ENCODE peak calls at places on chromosome 2, in four cellular contexts. F is A549, I is mucosa of descending colon, Q is OCI-LY7. A is an unnamed sample.

GRCh38 chr2:119174993-119175347 is 16.4 kb upstream of the C1QL2 start:
- DNase-seq in F (no peak), I (no peak), Q (no peak), A (peak)

GRCh38 chr2:206218792-206219509 is 55.5 kb upstream of the ZDBF2 start:
- DNase-seq in F (no peak), I (no peak), Q (no peak), A (no peak)

GRCh38 chr2:98142106-98142815 is 55.3 kb downstream of the VWA3B start:
- DNase-seq in F (no peak), I (no peak), Q (no peak), A (no peak)

GRCh38 chr2:121471571-121472464 is 58.9 kb upstream of the RNU4ATAC start:
- DNase-seq in F (no peak), I (no peak), Q (no peak), A (no peak)

GRCh38 chr2:222174450-222174849 is 124.3 kb downstream of the PAX3 start:
- DNase-seq in F (no peak), I (no peak), Q (no peak), A (no peak)

GRCh38 chr2:230137902-230138539 is 69.3 kb upstream of the SLC16A14 start:
- DNase-seq in F (no peak), I (no peak), Q (peak), A (no peak)

GRCh38 chr2:74099835-74100234 is 47.9 kb downstream of the BOLA3 start:
- DNase-seq in F (no peak), I (no peak), Q (no peak), A (peak)

GRCh38 chr2:74689671-74690070 is 35.6 kb downstream of the SEMA4F start:
- DNase-seq in F (no peak), I (no peak), Q (no peak), A (no peak)

GRCh38 chr2:238420878-238421694 is 5.6 kb upstream of the ASB1 start:
- DNase-seq in F (no peak), I (no peak), Q (no peak), A (no peak)

GRCh38 chr2:73640537-73640936 is 1.7 kb downstream of the NAT8 start:
- DNase-seq in F (no peak), I (no peak), Q (no peak), A (peak)

GRCh38 chr2:101307950-101308431 is 510 bp downstream of the RNF149 start:
- DNase-seq in F (peak), I (peak), Q (peak), A (no peak)

GRCh38 chr2:15812187-15812830 is 128.0 kb upstream of the MYCN start:
- DNase-seq in F (no peak), I (no peak), Q (no peak), A (no peak)

GRCh38 chr2:233082222-233082933 is 22.2 kb downstream of the INPP5D start:
- DNase-seq in F (no peak), I (no peak), Q (peak), A (no peak)

GRCh38 chr2:16181741-16182090 is 241.4 kb downstream of the MYCN start:
- DNase-seq in F (no peak), I (no peak), Q (no peak), A (no peak)

GRCh38 chr2:48248251-48248933 is 281.6 kb upstream of the STON1 start:
- DNase-seq in F (peak), I (no peak), Q (no peak), A (peak)

GRCh38 chr2:218885981-218886447 is 5.4 kb downstream of the WNT10A start:
- DNase-seq in F (no peak), I (no peak), Q (peak), A (no peak)

GRCh38 chr2:200274116-200275075 is 32.1 kb upstream of the SPATS2L start:
- DNase-seq in F (no peak), I (no peak), Q (no peak), A (no peak)

GRCh38 chr2:201999289-201999688 is 34.4 kb upstream of the FZD7 start:
- DNase-seq in F (no peak), I (no peak), Q (no peak), A (no peak)

GRCh38 chr2:88838165-88838635 is 146.7 kb downstream of the RPIA start:
- DNase-seq in F (no peak), I (no peak), Q (peak), A (no peak)

GRCh38 chr2:45166229-45166890 is 157.1 kb upstream of the SIX2 start:
- DNase-seq in F (no peak), I (no peak), Q (no peak), A (no peak)

GRCh38 chr2:201127570-201127969 is 11.6 kb downstream of the CFLAR start:
- DNase-seq in F (peak), I (no peak), Q (peak), A (no peak)

GRCh38 chr2:68734688-68735525 is at the start of gene ARHGAP25:
- DNase-seq in F (no peak), I (no peak), Q (peak), A (no peak)

GRCh38 chr2:226847090-226847489 is 11.2 kb downstream of the RHBDD1 start:
- DNase-seq in F (no peak), I (no peak), Q (no peak), A (no peak)

GRCh38 chr2:228731517-228731916 is 539.6 kb downstream of the PID1 start:
- DNase-seq in F (no peak), I (no peak), Q (no peak), A (no peak)

GRCh38 chr2:217106650-217107014 is 246.8 kb upstream of the TNP1 start:
- DNase-seq in F (peak), I (no peak), Q (no peak), A (no peak)

GRCh38 chr2:74415762-74416395 is 5.5 kb downstream of the C2orf81 start:
- DNase-seq in F (no peak), I (peak), Q (no peak), A (no peak)

GRCh38 chr2:158586491-158586890 is 129.7 kb downstream of the PKP4 start:
- DNase-seq in F (peak), I (no peak), Q (no peak), A (no peak)

GRCh38 chr2:27871805-27872204 is 18.4 kb downstream of the RBKS start:
- DNase-seq in F (peak), I (no peak), Q (no peak), A (no peak)

GRCh38 chr2:174779361-174779928 is 15.2 kb upstream of the CHRNA1 start:
- DNase-seq in F (no peak), I (no peak), Q (no peak), A (no peak)

GRCh38 chr2:20622731-20623130 is 28.2 kb downstream of the HS1BP3 start:
- DNase-seq in F (no peak), I (no peak), Q (no peak), A (no peak)

GRCh38 chr2:231884438-231885140 is 41.6 kb downstream of the NPPC start:
- DNase-seq in F (no peak), I (no peak), Q (no peak), A (peak)

GRCh38 chr2:213098612-213099011 is 52.8 kb downstream of the IKZF2 start:
- DNase-seq in F (no peak), I (no peak), Q (no peak), A (no peak)

GRCh38 chr2:218406949-218407703 is 7.5 kb downstream of the CTDSP1 start:
- DNase-seq in F (no peak), I (peak), Q (no peak), A (no peak)

GRCh38 chr2:129006135-129006885 is 687.6 kb upstream of the HS6ST1 start:
- DNase-seq in F (no peak), I (no peak), Q (no peak), A (no peak)

GRCh38 chr2:201858781-201859180 is 52.4 kb downstream of the CDK15 start:
- DNase-seq in F (no peak), I (peak), Q (no peak), A (no peak)

DNA sequence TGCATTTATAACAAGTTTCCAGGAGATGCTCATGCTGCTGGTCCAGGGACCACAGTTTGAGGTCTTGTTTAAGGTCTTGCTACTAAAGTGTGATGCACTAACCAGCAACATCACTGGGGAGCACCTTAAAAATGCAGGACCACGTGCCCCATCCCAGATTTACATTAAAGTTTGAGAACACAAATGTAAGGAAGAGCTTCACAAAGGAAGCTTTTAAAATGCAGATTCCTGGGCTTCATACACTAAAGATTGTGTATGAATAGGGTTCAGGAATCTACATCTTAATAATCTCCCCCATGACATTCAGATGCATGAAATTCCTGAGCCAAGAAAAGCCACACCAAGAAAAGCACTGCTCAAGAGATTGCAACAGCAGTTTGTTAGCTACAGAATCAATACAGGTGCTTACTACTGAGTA is 235.3 kb upstream of the TANK start:
- DNase-seq in F (no peak), I (no peak), Q (no peak), A (no peak)
- TF ChIP-seq CTCF in F (no peak), I (no peak), Q (no peak), A (no peak)

DNA sequence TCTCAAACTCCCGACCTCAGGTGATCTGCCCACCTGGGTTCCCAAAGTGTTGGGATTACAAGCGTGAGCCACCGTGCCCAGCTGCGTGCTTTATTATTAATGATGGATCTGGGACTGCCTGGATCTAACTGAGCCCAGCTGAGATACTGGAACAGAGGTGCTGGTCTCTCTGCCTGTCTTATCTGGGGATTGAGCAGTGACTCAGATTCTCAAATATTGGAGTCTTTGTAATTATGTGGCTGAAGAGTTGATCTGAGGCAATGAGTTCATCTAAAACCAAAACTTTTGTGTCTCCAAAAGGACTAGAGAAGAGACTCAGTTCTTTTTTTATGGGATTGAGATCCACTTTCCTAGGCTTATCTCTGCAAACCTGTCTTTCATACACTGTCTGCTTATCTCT is 16.3 kb downstream of the PLEKHB2 start:
- DNase-seq in F (no peak), I (no peak), Q (no peak), A (no peak)
- H3K4me3 ChIP-seq in F (no peak), I (no peak), Q (no peak), A (peak)

GRCh38 chr2:26727641-26728561 is 35.4 kb downstream of the KCNK3 start:
- DNase-seq in F (no peak), I (no peak), Q (no peak), A (no peak)
- TF ChIP-seq CTCF in F (no peak), I (no peak), Q (no peak), A (no peak)

DNA sequence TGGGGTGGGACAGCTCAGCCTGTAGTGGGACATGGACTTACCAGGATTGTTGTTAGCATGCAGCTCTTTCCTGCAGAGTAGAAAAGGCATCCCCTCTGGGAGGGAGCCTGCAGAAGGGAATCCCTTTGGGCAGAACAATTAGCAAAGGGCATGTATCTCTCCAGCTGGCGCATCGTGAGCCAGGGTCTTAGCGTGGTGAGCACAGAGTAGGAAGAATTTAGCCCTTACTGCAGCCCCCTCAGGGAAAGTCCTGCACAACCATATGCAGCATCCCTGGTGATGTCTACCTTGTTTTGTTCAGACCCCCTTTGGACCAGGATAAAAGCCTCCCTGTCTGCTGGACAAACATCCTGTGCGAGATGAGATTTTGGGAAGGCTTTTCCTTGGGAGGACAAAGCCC is 292.1 kb downstream of the SLC4A3 start:
- DNase-seq in F (no peak), I (no peak), Q (no peak), A (no peak)
- H3K4me3 ChIP-seq in F (no peak), I (no peak), Q (no peak), A (no peak)

GRCh38 chr2:96265349-96265839 is 403 bp downstream of the TMEM127 start:
- DNase-seq in F (no peak), I (no peak), Q (peak), A (no peak)

GRCh38 chr2:96264086-96264485 is 1.7 kb downstream of the TMEM127 start:
- DNase-seq in F (no peak), I (no peak), Q (no peak), A (no peak)

GRCh38 chr2:96265840-96266569 is at the start of the genes CIAO1 and TMEM127:
- DNase-seq in F (peak), I (peak), Q (peak), A (peak)

GRCh38 chr2:96262306-96262705 is 3.5 kb downstream of the TMEM127 start:
- DNase-seq in F (no peak), I (no peak), Q (no peak), A (no peak)

DNA sequence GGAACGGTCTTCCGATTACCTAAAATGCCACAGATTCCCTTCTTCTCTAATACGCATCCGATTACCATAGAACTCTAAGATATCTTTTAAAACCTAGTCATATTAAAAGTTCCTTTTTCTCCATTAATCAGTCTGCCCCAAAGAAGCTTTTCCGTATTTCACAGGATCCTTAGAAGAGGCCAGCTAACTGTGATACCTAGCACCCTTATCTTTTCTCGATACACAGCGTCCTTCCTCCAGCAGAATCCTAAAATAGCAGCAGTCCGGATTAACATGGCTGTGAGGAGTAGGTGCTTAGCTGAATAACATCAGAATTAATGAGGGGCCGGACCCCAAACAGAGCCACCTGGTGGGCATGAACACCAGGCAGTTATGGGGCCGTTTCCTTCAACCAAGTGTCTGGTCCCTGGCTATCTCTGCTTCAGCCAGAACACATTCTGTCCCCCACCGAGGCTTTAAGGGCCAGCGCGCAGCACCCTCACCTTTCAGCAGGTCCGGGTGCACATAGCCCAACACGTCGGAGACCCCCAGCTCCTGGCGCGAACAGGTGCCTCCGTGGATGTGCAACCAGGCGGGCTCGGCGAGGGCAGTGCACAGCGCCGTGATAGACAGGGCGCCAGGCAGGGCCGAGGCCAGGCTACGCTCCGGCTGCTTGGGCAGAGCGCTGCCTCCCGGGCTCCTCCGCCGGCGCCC is 995 bp downstream of the TMEM127 start:
- DNase-seq in F (no peak), I (no peak), Q (peak), A (no peak)
- TF ChIP-seq CTCF in F (no peak), I (no peak), Q (peak), A (no peak)

GRCh38 chr2:181683518-181684453 is 3.5 kb upstream of the NEUROD1 start:
- DNase-seq in F (no peak), I (no peak), Q (no peak), A (no peak)
- H3K4me3 ChIP-seq in F (peak), I (no peak), Q (no peak), A (no peak)

A was measured in LNCaP clone FGC.